ENCODE peak calls at places on chromosome 1, in ten cellular contexts. L, P, V, Q, I, N, K, H, R and O are unnamed samples.

GRCh38 chr1:59915516-59915915 is 11.1 kb downstream of the CYP2J2 start:
- DNase-seq in L (no peak), P (no peak), V (no peak), Q (no peak), I (no peak), N (no peak), K (no peak), H (no peak), R (no peak), O (no peak)

GRCh38 chr1:86517336-86517735 is 29.5 kb upstream of the CLCA4 start:
- DNase-seq in L (no peak), P (no peak), V (no peak), Q (no peak), I (no peak), N (no peak), K (no peak), H (no peak), R (no peak), O (no peak)

GRCh38 chr1:201016943-201017827 is 6.3 kb downstream of the KIF21B start:
- DNase-seq in L (no peak), P (no peak), V (no peak), Q (no peak), I (no peak), N (no peak), K (no peak), H (no peak), R (peak; percentile 57), O (no peak)

GRCh38 chr1:159015440-159015909 is 5.8 kb downstream of the IFI16 start:
- DNase-seq in L (no peak), P (peak; percentile 62), V (no peak), Q (no peak), I (no peak), N (peak; percentile 35), K (no peak), H (peak; percentile 48), R (peak; percentile 91), O (no peak)

GRCh38 chr1:175824079-175824478 is 80.7 kb upstream of the TNR start:
- DNase-seq in L (peak; percentile 55), P (no peak), V (peak; percentile 50), Q (no peak), I (no peak), N (no peak), K (no peak), H (no peak), R (peak; percentile 24), O (no peak)

GRCh38 chr1:34970829-34971228 is 14.3 kb downstream of the TMEM35B start:
- DNase-seq in L (no peak), P (no peak), V (no peak), Q (no peak), I (no peak), N (no peak), K (peak; percentile 12), H (no peak), R (no peak), O (peak; percentile 49)

GRCh38 chr1:218711884-218712674 is 366.9 kb downstream of the TGFB2 start:
- DNase-seq in L (no peak), P (no peak), V (no peak), Q (no peak), I (no peak), N (no peak), K (no peak), H (no peak), R (no peak), O (no peak)

GRCh38 chr1:240732390-240732789 is 120.4 kb upstream of the GREM2 start:
- DNase-seq in L (peak; percentile 13), P (peak; percentile 1), V (no peak), Q (peak; percentile 83), I (no peak), N (no peak), K (no peak), H (no peak), R (peak; percentile 60), O (peak; percentile 43)

GRCh38 chr1:178241057-178241456 is 147.2 kb downstream of the RASAL2 start:
- DNase-seq in L (no peak), P (no peak), V (no peak), Q (no peak), I (no peak), N (no peak), K (no peak), H (no peak), R (no peak), O (no peak)

GRCh38 chr1:8816831-8817412 is 518 bp downstream of the RERE start:
- DNase-seq in L (peak; percentile 63), P (no peak), V (no peak), Q (peak; percentile 61), I (peak; percentile 6), N (peak; percentile 23), K (no peak), H (no peak), R (peak; percentile 38), O (no peak)

GRCh38 chr1:78081980-78082860 is 36.5 kb downstream of the GIPC2 start:
- DNase-seq in L (no peak), P (no peak), V (no peak), Q (no peak), I (no peak), N (no peak), K (no peak), H (no peak), R (no peak), O (no peak)